ENCODE peak calls at places on chromosomes 5 and 9, in four cellular contexts. M is GM12878, K is HepG2, I is K562. Q is an unnamed sample.
A peak's percentile ranks its signal among the peaks of the same experiment; 100 is the strongest.

GRCh38 chr5:176627582-176627981 is 2.8 kb downstream of the SNCB start:
- DNase-seq in M (no peak), K (no peak), I (no peak), Q (no peak)

GRCh38 chr9:79357620-79358019 is 214.1 kb upstream of the TLE4 start:
- DNase-seq in M (no peak), K (no peak), I (no peak), Q (no peak)

GRCh38 chr5:179339081-179339480 is 6.2 kb downstream of the ADAMTS2 start:
- DNase-seq in M (no peak), K (no peak), I (no peak), Q (no peak)

GRCh38 chr5:52269395-52269794 is 518.3 kb upstream of the ITGA1 start:
- DNase-seq in M (no peak), K (no peak), I (no peak), Q (no peak)

GRCh38 chr5:68129364-68129763 is 86.2 kb upstream of the PIK3R1 start:
- DNase-seq in M (no peak), K (no peak), I (no peak), Q (no peak)

GRCh38 chr9:88587182-88587581 is 52.2 kb downstream of the NXNL2 start:
- DNase-seq in M (no peak), K (no peak), I (no peak), Q (no peak)

GRCh38 chr5:145157841-145158240 is 677.3 kb downstream of the PRELID2 start:
- DNase-seq in M (no peak), K (no peak), I (no peak), Q (no peak)

GRCh38 chr5:15008476-15008875 is 136.9 kb upstream of the ANKH start:
- DNase-seq in M (no peak), K (peak; percentile 95), I (peak; percentile 33), Q (peak; percentile 36)

GRCh38 chr9:80437825-80438224 is 866.1 kb downstream of the TLE4 start:
- DNase-seq in M (no peak), K (no peak), I (no peak), Q (no peak)

GRCh38 chr5:129477544-129477943 is 17.4 kb downstream of the ADAMTS19 start:
- DNase-seq in M (no peak), K (no peak), I (no peak), Q (no peak)

GRCh38 chr5:2877520-2877919 is 126.0 kb upstream of the IRX2 start:
- DNase-seq in M (no peak), K (no peak), I (no peak), Q (no peak)

GRCh38 chr5:34538026-34538672 is 118.0 kb upstream of the RAI14 start:
- DNase-seq in M (no peak), K (no peak), I (peak; percentile 73), Q (no peak)

GRCh38 chr5:134651531-134651930 is 2.9 kb downstream of the SEC24A start:
- DNase-seq in M (no peak), K (no peak), I (no peak), Q (no peak)

DNA sequence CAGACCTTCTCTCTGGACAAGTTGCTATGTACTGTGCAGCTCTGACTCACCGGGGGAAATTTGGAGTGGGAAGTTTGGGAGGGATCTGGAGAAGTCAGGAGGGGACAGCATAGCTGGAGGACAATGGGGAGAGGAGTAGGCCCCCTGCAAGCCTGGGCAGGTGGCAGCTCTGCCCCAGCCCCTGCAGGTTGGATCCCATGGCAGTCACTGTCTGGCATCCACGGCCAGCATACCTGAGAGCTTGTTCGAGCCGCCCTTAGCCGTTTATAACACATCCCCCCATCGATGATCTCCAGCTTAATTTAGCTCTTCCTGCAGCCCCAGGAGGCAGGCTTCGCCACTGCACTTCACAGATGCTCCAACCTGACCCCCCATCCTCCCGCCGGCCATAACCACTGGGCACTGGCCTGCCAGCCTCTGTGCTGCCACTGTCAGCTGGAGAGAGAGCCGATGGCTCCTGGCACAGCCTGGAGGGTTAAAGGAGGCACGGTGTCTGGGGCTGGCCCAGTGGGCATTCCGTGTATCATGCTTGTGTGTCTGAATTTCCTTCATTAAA is 57.7 kb upstream of the RNU6ATAC start:
- DNase-seq in M (no peak), K (no peak), I (no peak), Q (no peak)
- TF ChIP-seq CBFB in M (no peak), K (no peak), I (no peak), Q (no peak)

GRCh38 chr9:36960575-36960955 is 73.5 kb downstream of the PAX5 start:
- DNase-seq in M (no peak), K (no peak), I (no peak), Q (no peak)

GRCh38 chr9:36961568-36962360 is 72.3 kb downstream of the PAX5 start:
- DNase-seq in M (no peak), K (no peak), I (no peak), Q (no peak)

GRCh38 chr9:36961051-36961450 is 73.0 kb downstream of the PAX5 start:
- DNase-seq in M (no peak), K (no peak), I (no peak), Q (no peak)

GRCh38 chr9:36962721-36963120 is 71.3 kb downstream of the PAX5 start:
- DNase-seq in M (no peak), K (no peak), I (no peak), Q (no peak)

DNA sequence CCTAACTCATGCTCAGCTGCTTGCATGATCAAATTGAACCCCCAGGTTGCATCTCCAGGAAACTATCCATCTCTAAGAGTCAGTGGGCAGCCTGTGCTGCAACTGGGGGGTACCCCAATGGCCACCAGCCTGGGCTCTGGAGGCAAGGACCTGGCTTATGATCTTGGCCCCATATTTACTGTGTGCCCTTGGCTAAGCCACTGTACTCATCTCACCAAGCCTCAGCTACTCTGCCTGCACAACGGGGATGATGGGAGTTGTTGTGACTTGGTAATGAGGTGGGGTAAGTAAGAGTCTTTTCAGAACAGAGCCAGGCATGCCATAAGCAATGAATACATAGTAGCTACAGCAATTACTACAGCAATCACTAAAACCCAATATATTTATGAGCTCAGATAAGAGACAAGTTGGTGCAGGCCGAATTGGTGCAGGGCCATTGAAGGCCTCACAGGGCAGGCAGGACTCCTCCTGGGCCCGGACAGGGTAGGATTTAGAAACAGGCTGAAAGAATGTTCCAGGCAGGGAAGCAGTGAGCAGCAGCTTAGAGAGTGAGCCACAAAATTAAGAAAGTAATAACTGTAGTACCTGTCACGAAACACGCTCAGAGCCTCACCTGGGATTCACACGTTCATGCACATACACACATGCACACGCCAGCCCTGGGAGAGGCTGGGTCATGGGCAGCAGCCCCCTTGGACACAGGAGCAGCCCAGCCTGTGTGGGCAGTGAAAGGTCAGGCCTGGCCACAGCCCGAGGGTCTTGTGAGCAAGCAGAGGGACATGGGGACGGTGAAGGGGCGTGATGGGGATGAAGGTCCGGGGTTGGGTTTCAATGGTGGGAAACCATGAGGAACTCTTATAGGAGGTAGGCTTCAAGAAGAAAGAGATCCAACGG is 74.1 kb downstream of the PAX5 start:
- DNase-seq in M (no peak), K (no peak), I (no peak), Q (no peak)
- TF ChIP-seq CBFB in M (no peak), K (no peak), I (no peak), Q (no peak)

GRCh38 chr9:3809724-3810123 is 283.9 kb upstream of the RFX3 start:
- DNase-seq in M (peak; percentile 4), K (no peak), I (no peak), Q (no peak)
- TF ChIP-seq CBFB in M (no peak), K (no peak), I (no peak), Q (no peak)

GRCh38 chr5:157860898-157861894 is 2.3 kb upstream of the CLINT1 start:
- DNase-seq in M (peak; percentile 90), K (peak; percentile 12), I (no peak), Q (no peak)

GRCh38 chr5:157859227-157859575 is 256 bp upstream of the CLINT1 start:
- DNase-seq in M (no peak), K (no peak), I (no peak), Q (no peak)

GRCh38 chr5:157855404-157855994 is 3.4 kb downstream of the CLINT1 start:
- DNase-seq in M (no peak), K (peak; percentile 59), I (peak; percentile 62), Q (peak; percentile 62)

GRCh38 chr5:157858527-157859226 is at the start of gene CLINT1:
- DNase-seq in M (no peak), K (peak; percentile 83), I (peak; percentile 94), Q (peak; percentile 92)

GRCh38 chr5:157857821-157858526 is 971 bp downstream of the CLINT1 start:
- DNase-seq in M (no peak), K (no peak), I (peak; percentile 14), Q (no peak)
- TF ChIP-seq CBFB in M (no peak), K (no peak), I (no peak), Q (no peak)

GRCh38 chr5:86679529-86679928 is 61.8 kb downstream of the COX7C start:
- DNase-seq in M (no peak), K (peak; percentile 45), I (peak; percentile 39), Q (no peak)
- TF ChIP-seq CBFB in M (no peak), K (no peak), I (no peak), Q (no peak)

Q was measured in WTC11.